ENCODE peak calls at places on chromosomes 5 and 9, in seven cellular contexts. N, M, J, W, R, I and Q are unnamed samples.

GRCh38 chr5:91125916-91126315 is 257.2 kb downstream of the ARRDC3 start:
- DNase-seq in N (no peak), M (no peak), J (no peak), W (no peak), R (no peak), I (no peak), Q (no peak)

GRCh38 chr9:124708070-124708469 is 63.0 kb downstream of the NR6A1 start:
- DNase-seq in N (no peak), M (no peak), J (no peak), W (no peak), R (no peak), I (peak), Q (no peak)

GRCh38 chr5:39755986-39756385 is 331.2 kb upstream of the DAB2 start:
- DNase-seq in N (no peak), M (peak), J (no peak), W (no peak), R (peak), I (peak), Q (peak)

GRCh38 chr9:134606951-134607733 is 34.5 kb upstream of the COL5A1 start:
- DNase-seq in N (no peak), M (no peak), J (peak), W (no peak), R (peak), I (no peak), Q (peak)

GRCh38 chr5:171175746-171176145 is 133.3 kb upstream of the TLX3 start:
- DNase-seq in N (no peak), M (no peak), J (no peak), W (no peak), R (peak), I (peak), Q (no peak)

GRCh38 chr5:64637144-64637543 is 53.2 kb upstream of the SHISAL2B start:
- DNase-seq in N (no peak), M (no peak), J (no peak), W (no peak), R (peak), I (no peak), Q (no peak)

GRCh38 chr9:116497081-116497480 is 190.0 kb upstream of the TRIM32 start:
- DNase-seq in N (no peak), M (no peak), J (no peak), W (no peak), R (no peak), I (no peak), Q (no peak)

GRCh38 chr5:66769839-66770617 is 173.8 kb downstream of the MAST4 start:
- DNase-seq in N (peak), M (no peak), J (peak), W (peak), R (peak), I (peak), Q (peak)

GRCh38 chr5:132763369-132764036 is 13.5 kb downstream of the SEPTIN8 start:
- DNase-seq in N (no peak), M (no peak), J (no peak), W (no peak), R (no peak), I (no peak), Q (no peak)

GRCh38 chr5:138463335-138464017 is 1.8 kb upstream of the EGR1 start:
- DNase-seq in N (no peak), M (no peak), J (no peak), W (no peak), R (peak), I (no peak), Q (no peak)

GRCh38 chr9:77521091-77521490 is 127.0 kb downstream of the GNA14 start:
- DNase-seq in N (no peak), M (no peak), J (no peak), W (no peak), R (no peak), I (no peak), Q (no peak)

GRCh38 chr5:126540631-126541030 is 54.4 kb downstream of the ALDH7A1 start:
- DNase-seq in N (no peak), M (no peak), J (no peak), W (no peak), R (no peak), I (no peak), Q (no peak)

GRCh38 chr9:86800681-86801080 is 146.6 kb downstream of the GAS1 start:
- DNase-seq in N (no peak), M (no peak), J (no peak), W (no peak), R (no peak), I (no peak), Q (no peak)

GRCh38 chr5:14868771-14869170 is 2.8 kb downstream of the ANKH start:
- DNase-seq in N (no peak), M (no peak), J (no peak), W (no peak), R (no peak), I (no peak), Q (no peak)

DNA sequence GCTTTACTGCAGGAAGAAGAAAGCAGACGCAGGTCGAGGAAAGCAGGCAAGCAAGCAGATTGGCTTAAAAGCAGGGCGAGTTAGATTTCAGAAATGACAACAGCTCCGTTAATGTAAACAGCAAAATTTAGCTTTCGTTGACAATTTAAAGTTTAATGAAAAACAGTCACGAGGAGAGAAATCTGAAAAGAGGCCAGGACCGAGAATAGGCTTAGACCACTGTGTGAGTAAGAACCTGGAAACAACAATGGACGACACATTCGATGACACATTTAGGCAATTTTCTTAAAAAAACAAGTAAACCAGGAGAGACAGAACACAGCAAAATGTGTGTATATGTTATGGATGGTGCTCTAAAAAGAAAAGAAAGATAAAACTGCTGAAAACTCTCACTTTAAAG is 155.3 kb downstream of the ISOC1 start:
- DNase-seq in N (no peak), M (no peak), J (no peak), W (no peak), R (no peak), I (no peak), Q (no peak)
- H3K4ac ChIP-seq in N (no peak), M (no peak), J (no peak), W (no peak), R (no peak), I (no peak), Q (no peak)

GRCh38 chr5:12902611-12903010 is 998.4 kb upstream of the CTNND2 start:
- DNase-seq in N (no peak), M (no peak), J (no peak), W (no peak), R (no peak), I (peak), Q (no peak)
- H3K4ac ChIP-seq in N (no peak), M (no peak), J (no peak), W (no peak), R (no peak), I (no peak), Q (no peak)

GRCh38 chr5:107217721-107218130 is 453.0 kb downstream of the EFNA5 start:
- DNase-seq in N (no peak), M (no peak), J (no peak), W (no peak), R (no peak), I (peak), Q (no peak)

GRCh38 chr5:107215581-107215980 is 455.2 kb downstream of the EFNA5 start:
- DNase-seq in N (no peak), M (peak), J (no peak), W (no peak), R (no peak), I (no peak), Q (no peak)

GRCh38 chr5:107216587-107216986 is 454.1 kb downstream of the EFNA5 start:
- DNase-seq in N (no peak), M (no peak), J (no peak), W (no peak), R (no peak), I (no peak), Q (no peak)

GRCh38 chr5:107208867-107209266 is 461.9 kb downstream of the EFNA5 start:
- DNase-seq in N (no peak), M (no peak), J (no peak), W (no peak), R (no peak), I (no peak), Q (no peak)

DNA sequence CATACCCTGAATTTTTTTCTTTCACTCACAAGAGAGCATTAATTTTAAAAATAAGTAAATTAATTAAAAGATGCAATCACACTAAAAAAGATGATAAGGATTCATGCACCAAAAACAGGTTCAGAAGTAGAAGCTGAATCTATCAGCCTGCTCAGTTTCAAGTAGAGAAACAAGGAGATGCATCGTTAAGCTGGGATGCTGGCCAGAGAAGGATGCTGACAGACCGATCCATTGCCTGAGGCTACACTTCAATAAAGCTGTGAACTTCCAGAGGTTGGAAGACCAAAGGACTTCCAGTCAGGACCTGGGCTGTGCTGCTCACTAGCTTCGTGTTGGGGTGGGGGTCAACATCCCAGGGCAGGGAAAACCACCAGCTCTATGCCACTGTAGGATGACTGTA is 457.7 kb downstream of the EFNA5 start:
- DNase-seq in N (no peak), M (no peak), J (no peak), W (no peak), R (peak), I (no peak), Q (no peak)
- H3K4ac ChIP-seq in N (no peak), M (no peak), J (no peak), W (no peak), R (no peak), I (no peak), Q (no peak)

GRCh38 chr9:92864152-92864551 is 13.7 kb downstream of the ZNF484 start:
- DNase-seq in N (no peak), M (no peak), J (no peak), W (no peak), R (no peak), I (no peak), Q (no peak)
- H3K4ac ChIP-seq in N (no peak), M (no peak), J (no peak), W (no peak), R (no peak), I (no peak), Q (no peak)